ENCODE peak calls at places on chromosomes 16 and 17, in eight cellular contexts. G is sigmoid colon, S is prostate gland, Q is HCT116, Y is H1, L is upper lobe of left lung, V is suprapubic skin, C is GM12891. H is an unnamed sample.

GRCh38 chr16:78122774-78123315 is 23.4 kb downstream of the WWOX start:
- DNase-seq in G (no peak), S (peak), Q (peak), Y (no peak), L (no peak), V (no peak), C (peak), H (no peak)

GRCh38 chr16:89281189-89281577 is 63.7 kb downstream of the ZNF778 start:
- DNase-seq in G (no peak), S (no peak), Q (no peak), Y (no peak), L (peak), V (no peak), C (no peak), H (no peak)

GRCh38 chr16:5504028-5504758 is 406.6 kb upstream of the EEF2KMT start:
- DNase-seq in G (peak), S (peak), Q (no peak), Y (no peak), L (no peak), V (no peak), C (no peak), H (no peak)

GRCh38 chr17:43409131-43409530 is 10.3 kb downstream of the ARL4D start:
- DNase-seq in G (no peak), S (no peak), Q (no peak), Y (no peak), L (no peak), V (no peak), C (no peak), H (no peak)

GRCh38 chr17:78609198-78609597 is 32.0 kb upstream of the DNAH17 start:
- DNase-seq in G (no peak), S (no peak), Q (no peak), Y (no peak), L (no peak), V (no peak), C (no peak), H (no peak)

GRCh38 chr17:9115446-9116265 is 94.3 kb downstream of the NTN1 start:
- DNase-seq in G (peak), S (peak), Q (no peak), Y (peak), L (peak), V (peak), C (no peak), H (no peak)

GRCh38 chr16:88499314-88499713 is 46.2 kb downstream of the ZFPM1 start:
- DNase-seq in G (no peak), S (no peak), Q (no peak), Y (no peak), L (peak), V (no peak), C (no peak), H (no peak)

GRCh38 chr17:11932337-11932898 is 64.9 kb downstream of the ZNF18 start:
- DNase-seq in G (no peak), S (no peak), Q (no peak), Y (no peak), L (no peak), V (no peak), C (no peak), H (no peak)

GRCh38 chr17:75504347-75505151 is 10.8 kb downstream of the CASKIN2 start:
- DNase-seq in G (no peak), S (no peak), Q (no peak), Y (no peak), L (peak), V (no peak), C (peak), H (peak)

GRCh38 chr16:76653390-76654026 is 376.3 kb downstream of the CNTNAP4 start:
- DNase-seq in G (no peak), S (no peak), Q (no peak), Y (no peak), L (no peak), V (no peak), C (no peak), H (no peak)

GRCh38 chr17:16459850-16460550 is 32.0 kb downstream of the LRRC75A start:
- DNase-seq in G (no peak), S (no peak), Q (no peak), Y (no peak), L (no peak), V (no peak), C (no peak), H (no peak)

GRCh38 chr17:5861246-5861645 is 208.9 kb upstream of the WSCD1 start:
- DNase-seq in G (no peak), S (no peak), Q (no peak), Y (no peak), L (no peak), V (peak), C (no peak), H (no peak)

GRCh38 chr17:50482110-50482509 is 3.5 kb downstream of the RSAD1 start:
- DNase-seq in G (no peak), S (no peak), Q (no peak), Y (no peak), L (peak), V (no peak), C (no peak), H (no peak)

GRCh38 chr17:32944248-32945020 is 16.5 kb downstream of the TMEM98 start:
- DNase-seq in G (no peak), S (no peak), Q (no peak), Y (no peak), L (no peak), V (no peak), C (no peak), H (no peak)

GRCh38 chr17:6413073-6413472 is 21.8 kb downstream of the AIPL1 start:
- DNase-seq in G (no peak), S (no peak), Q (peak), Y (no peak), L (no peak), V (no peak), C (peak), H (no peak)

GRCh38 chr17:37147301-37147812 is 198.6 kb downstream of the AATF start:
- DNase-seq in G (no peak), S (peak), Q (no peak), Y (no peak), L (no peak), V (no peak), C (peak), H (peak)

GRCh38 chr16:84065536-84066132 is 23.0 kb upstream of the SLC38A8 start:
- DNase-seq in G (no peak), S (peak), Q (peak), Y (no peak), L (no peak), V (no peak), C (no peak), H (no peak)

GRCh38 chr17:76492989-76493501 is 8.2 kb downstream of the RHBDF2 start:
- DNase-seq in G (peak), S (no peak), Q (no peak), Y (no peak), L (no peak), V (no peak), C (peak), H (peak)

GRCh38 chr16:54538241-54538640 is 251.7 kb upstream of the IRX3 start:
- DNase-seq in G (no peak), S (no peak), Q (no peak), Y (no peak), L (no peak), V (no peak), C (no peak), H (no peak)

GRCh38 chr17:67434061-67434525 is 57.0 kb downstream of the PITPNC1 start:
- DNase-seq in G (no peak), S (no peak), Q (no peak), Y (no peak), L (no peak), V (no peak), C (no peak), H (no peak)

GRCh38 chr16:55655709-55656694 is at the start of gene SLC6A2:
- DNase-seq in G (no peak), S (peak), Q (no peak), Y (peak), L (peak), V (peak), C (peak), H (no peak)

GRCh38 chr17:78001182-78001581 is 42.7 kb downstream of the TNRC6C start:
- DNase-seq in G (no peak), S (no peak), Q (no peak), Y (no peak), L (no peak), V (no peak), C (no peak), H (no peak)

GRCh38 chr17:60372790-60373483 is 19.0 kb downstream of the USP32 start:
- DNase-seq in G (no peak), S (no peak), Q (no peak), Y (no peak), L (no peak), V (no peak), C (no peak), H (no peak)

GRCh38 chr16:78310990-78311561 is 211.6 kb downstream of the WWOX start:
- DNase-seq in G (no peak), S (no peak), Q (no peak), Y (no peak), L (no peak), V (no peak), C (no peak), H (no peak)

GRCh38 chr17:32518856-32519768 is 32.3 kb downstream of the CDK5R1 start:
- DNase-seq in G (peak), S (peak), Q (no peak), Y (peak), L (peak), V (peak), C (no peak), H (no peak)

GRCh38 chr17:74362811-74363498 is 1.3 kb upstream of the BTBD17 start:
- DNase-seq in G (no peak), S (no peak), Q (no peak), Y (no peak), L (no peak), V (no peak), C (no peak), H (no peak)

DNA sequence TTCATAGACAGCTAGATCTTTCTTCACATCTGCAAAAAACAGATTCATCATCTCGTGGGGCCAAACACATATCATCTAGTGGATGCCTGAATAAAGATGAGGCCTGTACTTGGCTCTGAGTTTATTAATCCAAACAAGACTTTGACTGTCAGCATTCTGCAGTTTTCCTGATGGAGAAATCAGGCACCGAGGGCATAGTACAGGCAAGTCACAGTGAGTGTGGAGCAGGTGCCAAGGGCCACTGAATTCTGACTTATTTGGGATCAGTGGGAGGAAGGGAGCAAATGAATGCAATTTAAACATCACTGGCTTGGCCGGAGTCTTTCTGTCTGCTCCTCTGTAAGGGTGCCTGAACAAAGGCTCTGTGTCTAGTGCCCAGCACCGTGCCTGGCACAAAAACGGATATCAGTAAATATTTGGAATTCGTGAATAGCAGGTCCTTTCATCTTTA is 975 bp downstream of the CFAP20 start:
- DNase-seq in G (no peak), S (no peak), Q (no peak), Y (no peak), L (no peak), V (no peak), C (no peak), H (no peak)
- TF ChIP-seq POLR2A in G (no peak), S (no peak), Q (no peak), Y (no peak), L (no peak), V (no peak), C (no peak), H (no peak)

DNA sequence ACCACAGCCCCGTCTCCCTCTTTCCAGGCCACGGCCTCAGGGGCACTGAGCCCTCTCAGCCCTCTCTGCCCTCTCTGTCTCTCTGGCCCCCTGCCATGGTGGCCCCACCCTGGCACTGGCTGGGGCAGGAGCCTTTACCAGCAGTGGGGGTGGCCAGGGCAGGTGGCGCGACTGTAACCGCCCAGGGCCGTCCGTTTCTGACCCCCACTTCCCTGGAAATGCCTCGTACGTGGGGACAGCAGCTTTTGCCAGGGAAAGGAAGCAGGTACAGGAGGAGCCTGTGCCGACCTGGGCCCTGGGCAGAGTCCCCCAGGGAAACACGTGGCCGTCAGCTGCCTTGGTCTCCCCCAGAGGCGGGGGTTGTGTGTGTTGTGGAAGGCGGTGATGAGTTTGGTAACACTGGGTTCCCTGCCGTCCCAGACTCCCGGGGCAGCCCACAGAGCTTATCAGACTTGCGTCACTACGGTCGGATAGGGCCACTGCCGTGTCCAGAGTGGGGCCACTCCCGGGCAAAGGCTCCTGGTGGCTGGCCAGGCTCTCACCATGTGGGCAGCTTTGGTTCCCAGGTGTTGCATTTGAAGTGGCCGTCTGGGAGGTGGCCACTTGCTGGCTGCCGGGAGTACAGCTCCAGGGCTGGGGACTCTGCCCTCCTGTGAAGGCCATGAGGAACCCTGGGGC is 249.3 kb upstream of the CIBAR2 start:
- DNase-seq in G (no peak), S (no peak), Q (no peak), Y (no peak), L (peak), V (no peak), C (no peak), H (no peak)
- TF ChIP-seq POLR2AphosphoS5 in G (no peak), S (no peak), Q (no peak), Y (no peak), L (peak), V (no peak), C (no peak), H (no peak)

GRCh38 chr16:65698943-65699342 is 577.1 kb upstream of the CDH11 start:
- DNase-seq in G (no peak), S (no peak), Q (no peak), Y (no peak), L (no peak), V (no peak), C (no peak), H (no peak)
- TF ChIP-seq POLR2A in G (no peak), S (no peak), Q (no peak), Y (no peak), L (no peak), V (no peak), C (no peak), H (no peak)

DNA sequence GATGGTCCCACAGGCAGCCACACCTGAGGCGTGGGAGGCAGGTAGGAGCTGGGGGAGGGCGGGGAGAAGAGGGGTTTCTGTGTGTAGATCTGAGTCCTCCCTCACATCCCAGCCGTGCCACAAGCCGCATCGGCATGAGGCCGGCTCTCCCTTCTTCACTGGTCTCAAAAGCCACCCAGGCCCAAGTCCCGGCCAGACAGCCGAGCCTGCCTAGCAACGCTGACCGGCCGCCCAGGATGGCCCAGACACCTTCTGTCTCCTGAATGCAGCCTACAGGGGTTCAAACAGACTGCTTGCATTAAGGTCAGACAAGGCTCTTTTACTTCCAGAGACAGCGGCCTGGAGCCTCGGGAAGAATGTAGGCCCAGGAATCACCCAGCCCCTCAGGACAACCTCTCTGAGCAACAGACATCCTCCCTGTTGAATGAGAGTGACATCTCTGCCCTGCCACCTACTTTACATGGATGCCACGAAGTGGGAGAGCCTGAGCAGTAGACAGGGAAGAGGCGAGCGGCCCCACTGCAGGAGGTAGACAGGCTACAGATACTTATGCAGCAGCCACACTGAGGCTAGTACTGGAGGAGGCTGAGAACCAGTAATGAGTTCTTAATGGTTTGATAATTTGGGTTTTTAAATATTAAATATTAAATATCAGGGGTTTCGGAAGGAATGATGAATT is 69.6 kb downstream of the N4BP1 start:
- DNase-seq in G (no peak), S (no peak), Q (no peak), Y (no peak), L (peak), V (no peak), C (no peak), H (no peak)
- TF ChIP-seq POLR2AphosphoS5 in G (no peak), S (no peak), Q (no peak), Y (no peak), L (no peak), V (no peak), C (no peak), H (no peak)

DNA sequence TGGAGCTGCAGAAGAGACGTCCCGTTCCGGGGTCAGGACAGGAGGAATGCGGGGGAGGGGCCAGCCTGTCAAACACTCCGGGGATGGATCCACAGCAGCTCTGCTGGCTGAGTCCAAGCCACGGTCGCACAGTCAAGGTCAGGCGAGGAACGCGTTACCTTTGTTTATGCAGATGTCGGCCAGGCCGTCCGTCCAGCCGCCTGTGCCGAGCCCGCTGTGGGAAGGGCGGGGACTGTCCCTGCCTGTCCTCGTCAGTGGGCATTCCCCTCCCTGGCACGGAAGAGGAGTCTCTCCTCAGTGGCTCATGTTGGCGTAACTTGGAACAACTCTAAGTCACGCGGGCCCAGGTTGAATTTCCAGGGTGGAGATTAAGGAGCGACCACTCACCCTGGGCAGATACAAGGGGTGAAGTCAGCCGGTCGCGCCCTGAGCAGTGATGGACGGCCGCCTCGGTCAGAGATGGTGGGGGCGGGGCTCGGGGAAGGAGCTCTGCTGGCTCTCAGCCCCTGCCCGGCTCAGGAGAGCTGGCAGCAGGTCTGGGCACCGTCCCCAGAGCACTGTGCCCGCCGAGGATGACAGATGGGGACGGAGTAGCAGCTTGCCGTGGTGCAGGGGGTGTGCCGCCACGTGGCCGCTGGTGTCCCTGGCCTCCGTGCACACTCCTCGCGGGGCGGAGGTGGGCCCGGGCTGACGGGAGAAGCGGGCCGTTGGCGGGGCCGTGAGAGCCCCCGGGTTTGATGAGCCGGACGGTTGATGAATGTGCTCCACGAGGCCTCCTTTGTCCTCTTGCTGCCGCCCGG is 7.3 kb downstream of the CACNA1H start:
- DNase-seq in G (peak), S (peak), Q (no peak), Y (no peak), L (peak), V (no peak), C (no peak), H (no peak)
- TF ChIP-seq POLR2A in G (no peak), S (no peak), Q (no peak), Y (no peak), L (no peak), V (no peak), C (no peak), H (no peak)

DNA sequence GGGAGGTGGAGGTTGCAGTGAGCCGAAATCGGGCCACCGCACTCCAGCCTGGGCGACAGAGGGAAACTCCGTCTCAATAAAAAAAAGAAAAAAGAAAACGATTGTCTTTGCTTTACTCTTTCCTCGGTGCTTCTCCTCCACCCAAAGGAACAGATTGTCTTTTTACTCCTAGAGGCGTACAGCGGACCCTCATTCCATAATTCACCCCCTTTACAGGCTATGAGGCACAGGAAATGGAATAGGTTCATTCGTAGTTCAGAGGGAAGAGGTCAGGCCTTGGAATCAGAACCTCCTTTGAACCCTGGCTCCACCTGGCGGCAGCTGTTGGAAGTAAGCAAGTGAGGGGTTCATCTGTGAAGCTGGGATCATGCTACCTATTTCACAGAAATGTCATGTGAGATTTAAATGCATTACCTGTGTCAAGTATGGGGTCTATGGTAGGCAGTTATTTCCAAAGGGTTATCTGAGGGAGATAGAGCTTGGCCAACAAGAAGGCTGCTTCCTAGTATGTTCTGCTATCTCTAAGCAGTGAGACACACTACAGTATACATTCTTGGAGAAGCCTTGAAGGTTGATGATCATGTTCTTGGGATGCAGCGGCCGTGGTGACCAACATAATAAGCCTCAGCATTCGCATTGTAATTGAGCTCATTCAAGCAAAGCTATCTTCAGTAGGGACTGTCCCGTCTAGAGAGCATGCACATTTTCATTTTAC is 18.6 kb upstream of the ZNF689 start:
- DNase-seq in G (peak), S (peak), Q (peak), Y (no peak), L (no peak), V (peak), C (peak), H (peak)
- TF ChIP-seq POLR2AphosphoS5 in G (no peak), S (peak), Q (no peak), Y (no peak), L (no peak), V (no peak), C (no peak), H (no peak)

GRCh38 chr17:81909966-81910839 is 996 bp downstream of the PCYT2 start:
- DNase-seq in G (peak), S (no peak), Q (no peak), Y (no peak), L (peak), V (no peak), C (no peak), H (no peak)
- TF ChIP-seq POLR2A in G (no peak), S (no peak), Q (no peak), Y (no peak), L (no peak), V (no peak), C (no peak), H (no peak)